ENCODE peak calls at places on chromosomes 13 and 19, in seven cellular contexts. R, W, P, T, X, Z and G are unnamed samples.
A peak's percentile ranks its signal among the peaks of the same experiment; 100 is the strongest.

GRCh38 chr19:35261356-35262100 is 7.2 kb upstream of the USF2 start:
- DNase-seq in P (no peak), W (no peak), T (no peak), X (no peak), R (no peak), Z (no peak), G (no peak)

GRCh38 chr13:51370116-51370515 is 30.6 kb downstream of the SERPINE3 start:
- DNase-seq in R (no peak), Z (no peak), P (no peak), W (no peak), X (no peak), T (no peak), G (no peak)

GRCh38 chr13:43805071-43805468 is 18.3 kb upstream of the ENOX1 start:
- DNase-seq in W (no peak), P (peak; percentile 81), Z (no peak), R (peak; percentile 78), T (peak; percentile 34), X (peak; percentile 12), G (peak; percentile 21)

GRCh38 chr19:29667390-29667783 is 2.1 kb downstream of the PLEKHF1 start:
- DNase-seq in T (no peak), P (no peak), X (no peak), R (no peak), W (no peak), Z (no peak), G (no peak)

GRCh38 chr13:97262058-97262457 is 39.9 kb downstream of the MBNL2 start:
- DNase-seq in X (no peak), T (no peak), R (no peak), P (no peak), Z (no peak), W (peak; percentile 39), G (no peak)

GRCh38 chr13:95588721-95589120 is 36.2 kb downstream of the CLDN10 start:
- DNase-seq in W (no peak), P (no peak), Z (no peak), T (no peak), R (no peak), X (no peak), G (no peak)

GRCh38 chr19:45166723-45167252 is 6.0 kb upstream of the NKPD1 start:
- DNase-seq in T (no peak), X (peak; percentile 76), Z (no peak), P (no peak), R (no peak), W (no peak), G (no peak)

GRCh38 chr19:34260771-34261173 is 6.4 kb downstream of the GARRE1 start:
- DNase-seq in Z (no peak), W (no peak), T (no peak), P (no peak), R (no peak), X (no peak), G (peak; percentile 30)

GRCh38 chr13:51681037-51681678 is 96.9 kb downstream of the WDFY2 start:
- DNase-seq in R (peak; percentile 51), P (no peak), X (no peak), W (no peak), T (no peak), Z (no peak), G (no peak)

GRCh38 chr19:37970699-37971098 is 63.7 kb downstream of the SIPA1L3 start:
- DNase-seq in Z (no peak), P (no peak), T (no peak), R (no peak), W (no peak), X (no peak), G (no peak)

DNA sequence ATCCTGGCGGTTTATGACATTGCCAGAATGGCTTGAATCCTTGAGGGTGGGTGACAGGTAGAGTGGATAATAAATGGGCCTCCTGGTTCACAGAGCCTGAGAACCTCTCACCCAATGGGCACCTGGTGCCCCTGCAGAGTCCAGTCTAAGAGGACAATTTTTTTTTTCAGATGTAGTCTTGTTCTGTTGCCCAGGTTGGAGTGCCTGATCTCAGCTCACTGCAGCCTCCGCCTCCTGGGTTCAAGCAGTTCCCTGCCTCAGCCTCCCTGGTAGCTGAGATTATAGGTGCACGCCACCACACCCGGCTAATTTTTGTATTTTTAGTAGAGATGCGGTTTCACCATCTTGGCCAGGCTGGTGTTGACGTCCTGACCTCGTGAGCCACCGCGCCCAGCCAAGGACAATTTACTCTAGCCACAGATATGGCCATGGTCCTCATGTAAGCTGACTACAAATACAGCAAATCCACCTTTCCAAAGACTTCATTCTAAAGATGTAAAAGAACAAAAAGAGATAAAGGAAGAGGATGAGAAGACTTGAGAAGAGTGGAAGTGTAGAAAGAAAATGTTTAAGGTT is 33.0 kb downstream of the COL4A2 start:
- DNase-seq in W (no peak), Z (no peak), R (no peak), X (no peak), T (no peak), P (no peak), G (no peak)
- H3K4me1 ChIP-seq in W (peaks cover 3% of the 10 kb centered on the region), Z (no peaks in the 10 kb centered on the region), R (peaks cover 14% of the 10 kb centered on the region), X (no peaks in the 10 kb centered on the region), T (no peaks in the 10 kb centered on the region), P (peaks cover 12% of the 10 kb centered on the region), G (peaks cover 62% of the 10 kb centered on the region)

DNA sequence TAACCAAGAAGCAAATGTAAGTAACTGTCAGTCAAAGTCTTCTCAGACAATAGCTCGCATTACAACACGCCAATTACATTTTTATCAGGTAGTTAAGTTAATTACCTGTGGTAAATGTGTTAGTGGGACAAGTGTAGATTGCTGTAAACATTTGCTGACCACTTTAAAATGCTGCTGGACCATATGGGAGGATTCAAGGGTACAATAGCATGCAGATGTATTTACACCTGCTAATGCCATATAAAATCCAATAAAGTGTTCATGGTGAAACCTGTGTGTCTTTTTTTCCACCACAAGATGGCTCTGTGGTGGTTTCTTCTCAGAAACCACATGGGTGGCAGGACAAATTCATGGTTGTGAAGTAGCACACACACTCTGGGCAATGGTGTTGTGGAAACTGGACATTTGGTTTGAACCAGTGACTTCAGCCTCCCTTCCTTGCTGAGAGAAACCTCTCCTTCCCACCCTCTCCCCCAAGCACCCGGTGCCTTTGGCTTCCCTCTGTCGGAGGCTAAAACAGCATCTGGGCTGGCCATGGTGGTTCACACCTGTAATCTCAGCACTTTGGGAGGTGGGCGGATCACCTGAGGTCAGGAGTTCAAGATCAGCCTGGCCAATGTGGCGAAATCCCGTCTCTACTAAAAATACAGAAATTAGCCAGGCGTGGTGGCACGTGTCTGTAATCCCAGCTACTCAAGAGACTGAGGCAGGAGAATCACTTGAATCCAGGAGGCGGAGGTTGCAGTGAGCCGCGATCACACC is 18.1 kb upstream of the GTF3A start:
- DNase-seq in W (no peak), T (peak; percentile 53), X (peak; percentile 43), P (no peak), Z (peak; percentile 30), R (peak; percentile 49), G (peak; percentile 47)
- TF ChIP-seq MAX in W (peak; percentile 20), T (peak; percentile 21), X (no peak), P (peak; percentile 62), Z (no peak), R (peak; percentile 20), G (no peak)

DNA sequence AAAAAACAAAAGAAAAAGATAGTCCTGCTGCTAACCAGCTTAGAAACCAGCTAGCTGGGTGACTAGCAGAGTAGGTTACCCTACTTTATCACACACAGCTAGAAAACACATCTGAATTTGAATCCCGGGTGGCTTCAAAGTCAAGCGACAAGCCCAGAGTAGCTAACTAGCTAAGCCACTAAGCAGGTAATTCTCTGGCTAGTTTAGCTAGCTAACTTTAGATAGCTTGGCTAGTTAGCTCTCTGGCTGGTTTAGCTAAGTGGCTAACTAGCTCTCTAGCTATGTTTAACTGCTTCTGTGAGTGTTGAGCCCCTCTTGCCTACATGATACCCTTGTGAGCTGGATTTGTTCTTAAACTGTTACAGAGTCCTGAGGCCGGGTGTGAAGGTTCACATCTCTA is 12.4 kb downstream of the MYH14 start:
- DNase-seq in W (no peak), T (no peak), Z (no peak), R (no peak), P (no peak), X (no peak), G (no peak)
- H3K4me1 ChIP-seq in W (peaks cover 7% of the 10 kb centered on the region), T (no peaks in the 10 kb centered on the region), Z (peaks cover 10% of the 10 kb centered on the region), R (no peaks in the 10 kb centered on the region), P (peaks cover 28% of the 10 kb centered on the region), X (no peaks in the 10 kb centered on the region), G (no peaks in the 10 kb centered on the region)

GRCh38 chr19:18591735-18592385 is 3.3 kb downstream of the REX1BD start:
- DNase-seq in R (no peak), W (no peak), T (peak; percentile 71), Z (no peak), P (no peak), X (no peak), G (no peak)

GRCh38 chr19:18594824-18595373 is 6.3 kb downstream of the REX1BD start:
- DNase-seq in Z (no peak), T (peak; percentile 48), X (no peak), R (no peak), P (no peak), W (peak; percentile 58), G (no peak)

GRCh38 chr19:18594096-18594823 is 5.7 kb downstream of the REX1BD start:
- DNase-seq in R (peak; percentile 44), X (no peak), P (no peak), W (peak; percentile 90), T (peak; percentile 96), Z (peak; percentile 90), G (peak; percentile 80)

GRCh38 chr19:18590273-18591272 is 2.0 kb downstream of the REX1BD start:
- DNase-seq in P (peak; percentile 96), R (peak; percentile 94), X (peak; percentile 76), T (peak; percentile 89), Z (peak; percentile 81), W (peak; percentile 94), G (no peak)

DNA sequence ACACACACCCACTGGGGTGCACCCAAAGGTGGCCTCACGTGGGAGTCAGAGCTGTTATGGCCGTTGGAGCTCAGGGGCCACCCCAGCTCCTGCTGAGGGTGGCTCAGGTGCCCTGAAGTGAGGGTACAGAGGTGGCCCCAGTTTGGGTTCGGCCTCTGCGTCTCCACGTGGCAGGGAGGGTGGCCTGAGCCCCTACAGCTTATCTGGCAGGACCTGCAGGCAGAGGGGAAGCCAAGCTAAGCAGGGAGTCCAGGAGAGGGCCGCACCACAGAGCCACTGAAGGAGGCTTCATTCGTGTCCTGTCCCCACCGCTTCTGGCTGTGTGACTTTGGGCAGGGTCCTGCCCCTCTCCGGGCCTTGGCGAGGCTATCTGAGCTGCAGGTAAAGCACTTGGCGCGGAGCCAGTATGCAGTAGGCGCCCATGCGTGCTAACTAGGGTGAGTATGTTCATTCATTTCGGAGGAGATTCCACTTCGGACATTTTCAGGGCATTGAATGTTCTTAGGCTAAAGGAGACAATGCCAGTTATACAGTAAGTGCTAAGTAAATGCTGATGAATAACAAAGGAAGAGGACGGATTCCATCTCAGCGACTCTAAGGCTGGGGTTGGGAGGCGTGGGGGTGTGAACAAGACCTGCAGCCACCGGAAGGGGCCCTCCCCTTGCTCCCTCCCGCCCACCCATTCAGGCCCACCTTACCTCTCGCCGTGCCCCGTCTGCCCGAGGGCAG is 4.9 kb downstream of the REX1BD start:
- DNase-seq in X (no peak), Z (no peak), W (no peak), P (no peak), T (peak; percentile 27), R (no peak), G (no peak)
- TF ChIP-seq MAX in X (no peak), Z (peak; percentile 35), W (no peak), P (no peak), T (no peak), R (no peak), G (no peak)